ENCODE peak calls at places on chromosomes 13 and 19, in ten cellular contexts. One of them, this sample, is unnamed.

GRCh38 chr13:46648166-46648607 is 95.2 kb downstream of the LRCH1 start:
- DNase-seq in K562: no peak
- DNase-seq in suprapubic skin: no peak
- DNase-seq in tibial artery: no peak
- DNase-seq in Peyer's patch: peak; percentile 39
- DNase-seq in osteoblast: no peak
- DNase-seq in brain microvascular endothelial cell: no peak
- DNase-seq in Panc1: no peak
- DNase-seq in gastrocnemius medialis: no peak
- DNase-seq in spleen: peak; percentile 79
- DNase-seq in this sample: no peak

GRCh38 chr13:49292742-49293498 is 45.2 kb downstream of the CDADC1 start:
- DNase-seq in K562: peak; percentile 26
- DNase-seq in spleen: no peak
- DNase-seq in osteoblast: peak; percentile 80
- DNase-seq in tibial artery: peak; percentile 65
- DNase-seq in gastrocnemius medialis: no peak
- DNase-seq in brain microvascular endothelial cell: peak; percentile 79
- DNase-seq in suprapubic skin: no peak
- DNase-seq in Peyer's patch: no peak
- DNase-seq in Panc1: no peak
- DNase-seq in this sample: no peak

GRCh38 chr13:93002071-93002470 is 224.5 kb upstream of the GPC6 start:
- DNase-seq in suprapubic skin: no peak
- DNase-seq in gastrocnemius medialis: no peak
- DNase-seq in osteoblast: no peak
- DNase-seq in Panc1: no peak
- DNase-seq in brain microvascular endothelial cell: no peak
- DNase-seq in spleen: no peak
- DNase-seq in K562: no peak
- DNase-seq in tibial artery: no peak
- DNase-seq in Peyer's patch: no peak
- DNase-seq in this sample: no peak

GRCh38 chr13:39578821-39579291 is 24.1 kb downstream of the LHFPL6 start:
- DNase-seq in Panc1: no peak
- DNase-seq in gastrocnemius medialis: no peak
- DNase-seq in tibial artery: no peak
- DNase-seq in spleen: no peak
- DNase-seq in osteoblast: no peak
- DNase-seq in brain microvascular endothelial cell: no peak
- DNase-seq in K562: no peak
- DNase-seq in suprapubic skin: no peak
- DNase-seq in Peyer's patch: no peak
- DNase-seq in this sample: no peak

GRCh38 chr13:52845334-52845761 is 3.1 kb downstream of the PCDH8 start:
- DNase-seq in spleen: no peak
- DNase-seq in brain microvascular endothelial cell: no peak
- DNase-seq in tibial artery: no peak
- DNase-seq in K562: no peak
- DNase-seq in Peyer's patch: no peak
- DNase-seq in suprapubic skin: no peak
- DNase-seq in gastrocnemius medialis: no peak
- DNase-seq in osteoblast: no peak
- DNase-seq in Panc1: no peak
- DNase-seq in this sample: no peak

GRCh38 chr13:113771709-113772331 is 12.8 kb downstream of the TMEM255B start:
- DNase-seq in osteoblast: no peak
- DNase-seq in gastrocnemius medialis: no peak
- DNase-seq in Panc1: no peak
- DNase-seq in suprapubic skin: no peak
- DNase-seq in brain microvascular endothelial cell: no peak
- DNase-seq in K562: no peak
- DNase-seq in tibial artery: no peak
- DNase-seq in spleen: no peak
- DNase-seq in Peyer's patch: no peak
- DNase-seq in this sample: no peak

GRCh38 chr13:86684402-86684801 is 885.2 kb upstream of the SLITRK6 start:
- DNase-seq in spleen: no peak
- DNase-seq in suprapubic skin: no peak
- DNase-seq in K562: no peak
- DNase-seq in osteoblast: no peak
- DNase-seq in tibial artery: no peak
- DNase-seq in Panc1: no peak
- DNase-seq in brain microvascular endothelial cell: no peak
- DNase-seq in gastrocnemius medialis: no peak
- DNase-seq in Peyer's patch: no peak
- DNase-seq in this sample: no peak

GRCh38 chr19:52099497-52100138 is 4.1 kb upstream of the ZNF841 start:
- DNase-seq in Peyer's patch: no peak
- DNase-seq in Panc1: no peak
- DNase-seq in gastrocnemius medialis: no peak
- DNase-seq in spleen: no peak
- DNase-seq in suprapubic skin: no peak
- DNase-seq in tibial artery: no peak
- DNase-seq in osteoblast: peak; percentile 19
- DNase-seq in K562: no peak
- DNase-seq in brain microvascular endothelial cell: peak; percentile 14
- DNase-seq in this sample: no peak

GRCh38 chr19:16885166-16885565 is 3.6 kb upstream of the F2RL3 start:
- DNase-seq in spleen: no peak
- DNase-seq in suprapubic skin: no peak
- DNase-seq in Peyer's patch: no peak
- DNase-seq in brain microvascular endothelial cell: peak; percentile 38
- DNase-seq in osteoblast: no peak
- DNase-seq in K562: no peak
- DNase-seq in Panc1: no peak
- DNase-seq in tibial artery: no peak
- DNase-seq in gastrocnemius medialis: no peak
- DNase-seq in this sample: no peak

GRCh38 chr19:5530701-5531100 is 37.1 kb downstream of the TINCR start:
- DNase-seq in K562: no peak
- DNase-seq in osteoblast: peak; percentile 9
- DNase-seq in spleen: no peak
- DNase-seq in tibial artery: no peak
- DNase-seq in gastrocnemius medialis: no peak
- DNase-seq in brain microvascular endothelial cell: no peak
- DNase-seq in suprapubic skin: no peak
- DNase-seq in Panc1: no peak
- DNase-seq in Peyer's patch: no peak
- DNase-seq in this sample: no peak

GRCh38 chr19:46902402-46902766 is 41.6 kb downstream of the ARHGAP35 start:
- DNase-seq in osteoblast: peak; percentile 35
- DNase-seq in Peyer's patch: no peak
- DNase-seq in tibial artery: no peak
- DNase-seq in suprapubic skin: no peak
- DNase-seq in Panc1: no peak
- DNase-seq in gastrocnemius medialis: no peak
- DNase-seq in K562: no peak
- DNase-seq in spleen: no peak
- DNase-seq in brain microvascular endothelial cell: no peak
- DNase-seq in this sample: no peak

GRCh38 chr13:29909975-29910674 is 59.7 kb upstream of the UBL3 start:
- DNase-seq in spleen: no peak
- DNase-seq in gastrocnemius medialis: peak; percentile 60
- DNase-seq in osteoblast: peak; percentile 87
- DNase-seq in Peyer's patch: no peak
- DNase-seq in tibial artery: peak; percentile 69
- DNase-seq in Panc1: no peak
- DNase-seq in brain microvascular endothelial cell: peak; percentile 75
- DNase-seq in suprapubic skin: no peak
- DNase-seq in K562: no peak
- DNase-seq in this sample: no peak

GRCh38 chr19:28505134-28505533 is 707.8 kb downstream of the UQCRFS1 start:
- DNase-seq in tibial artery: no peak
- DNase-seq in brain microvascular endothelial cell: no peak
- DNase-seq in spleen: no peak
- DNase-seq in gastrocnemius medialis: no peak
- DNase-seq in Peyer's patch: no peak
- DNase-seq in osteoblast: no peak
- DNase-seq in suprapubic skin: no peak
- DNase-seq in Panc1: no peak
- DNase-seq in K562: no peak
- DNase-seq in this sample: no peak

GRCh38 chr13:99922631-99923404 is 48.7 kb downstream of the ZIC5 start:
- DNase-seq in gastrocnemius medialis: no peak
- DNase-seq in osteoblast: no peak
- DNase-seq in Panc1: no peak
- DNase-seq in spleen: no peak
- DNase-seq in K562: no peak
- DNase-seq in suprapubic skin: no peak
- DNase-seq in tibial artery: no peak
- DNase-seq in brain microvascular endothelial cell: no peak
- DNase-seq in Peyer's patch: no peak
- DNase-seq in this sample: no peak
- H3K27me3 ChIP-seq in gastrocnemius medialis: peaks cover 55% of the 10 kb centered on the region
- H3K27me3 ChIP-seq in osteoblast: peaks cover 9% of the 10 kb centered on the region
- H3K27me3 ChIP-seq in Panc1: no peaks in the 10 kb centered on the region
- H3K27me3 ChIP-seq in spleen: peaks cover 22% of the 10 kb centered on the region
- H3K27me3 ChIP-seq in K562: peaks cover 40% of the 10 kb centered on the region
- H3K27me3 ChIP-seq in suprapubic skin: peaks cover 27% of the 10 kb centered on the region
- H3K27me3 ChIP-seq in tibial artery: peaks cover 26% of the 10 kb centered on the region
- H3K27me3 ChIP-seq in brain microvascular endothelial cell: no peaks in the 10 kb centered on the region
- H3K27me3 ChIP-seq in Peyer's patch: no peaks in the 10 kb centered on the region
- H3K27me3 ChIP-seq in this sample: peaks cover 17% of the 10 kb centered on the region

GRCh38 chr19:11457831-11458230 is 22.4 kb downstream of the PRKCSH start:
- DNase-seq in osteoblast: peak; percentile 57
- DNase-seq in K562: no peak
- DNase-seq in Peyer's patch: no peak
- DNase-seq in brain microvascular endothelial cell: no peak
- DNase-seq in tibial artery: no peak
- DNase-seq in gastrocnemius medialis: no peak
- DNase-seq in Panc1: no peak
- DNase-seq in spleen: no peak
- DNase-seq in suprapubic skin: no peak
- DNase-seq in this sample: no peak

GRCh38 chr19:11461453-11461852 is 19.4 kb downstream of the ELAVL3 start:
- DNase-seq in gastrocnemius medialis: no peak
- DNase-seq in suprapubic skin: no peak
- DNase-seq in spleen: no peak
- DNase-seq in Peyer's patch: no peak
- DNase-seq in K562: no peak
- DNase-seq in brain microvascular endothelial cell: no peak
- DNase-seq in tibial artery: no peak
- DNase-seq in Panc1: no peak
- DNase-seq in osteoblast: no peak
- DNase-seq in this sample: no peak

GRCh38 chr19:11457115-11457514 is 21.7 kb downstream of the PRKCSH start:
- DNase-seq in spleen: no peak
- DNase-seq in osteoblast: peak; percentile 82
- DNase-seq in suprapubic skin: no peak
- DNase-seq in Peyer's patch: no peak
- DNase-seq in gastrocnemius medialis: no peak
- DNase-seq in Panc1: no peak
- DNase-seq in brain microvascular endothelial cell: no peak
- DNase-seq in tibial artery: no peak
- DNase-seq in K562: peak; percentile 69
- DNase-seq in this sample: no peak

GRCh38 chr19:11458236-11458900 is 22.5 kb downstream of the ELAVL3 start:
- DNase-seq in K562: no peak
- DNase-seq in spleen: no peak
- DNase-seq in gastrocnemius medialis: no peak
- DNase-seq in tibial artery: no peak
- DNase-seq in suprapubic skin: no peak
- DNase-seq in osteoblast: peak; percentile 66
- DNase-seq in Panc1: no peak
- DNase-seq in brain microvascular endothelial cell: no peak
- DNase-seq in Peyer's patch: no peak
- DNase-seq in this sample: no peak

GRCh38 chr19:11460207-11460606 is 20.6 kb downstream of the ELAVL3 start:
- DNase-seq in Panc1: no peak
- DNase-seq in brain microvascular endothelial cell: no peak
- DNase-seq in K562: peak; percentile 63
- DNase-seq in spleen: no peak
- DNase-seq in tibial artery: no peak
- DNase-seq in Peyer's patch: no peak
- DNase-seq in gastrocnemius medialis: no peak
- DNase-seq in suprapubic skin: no peak
- DNase-seq in osteoblast: peak; percentile 61
- DNase-seq in this sample: no peak
- TF ChIP-seq CTCF in Panc1: no peak
- TF ChIP-seq CTCF in brain microvascular endothelial cell: peak; percentile 54
- TF ChIP-seq CTCF in K562: peak; percentile 38
- TF ChIP-seq CTCF in spleen: no peak
- TF ChIP-seq CTCF in tibial artery: no peak
- TF ChIP-seq CTCF in Peyer's patch: no peak
- TF ChIP-seq CTCF in gastrocnemius medialis: no peak
- TF ChIP-seq CTCF in suprapubic skin: no peak
- TF ChIP-seq CTCF in osteoblast: no peak
- TF ChIP-seq CTCF in this sample: peak; percentile 11

DNA sequence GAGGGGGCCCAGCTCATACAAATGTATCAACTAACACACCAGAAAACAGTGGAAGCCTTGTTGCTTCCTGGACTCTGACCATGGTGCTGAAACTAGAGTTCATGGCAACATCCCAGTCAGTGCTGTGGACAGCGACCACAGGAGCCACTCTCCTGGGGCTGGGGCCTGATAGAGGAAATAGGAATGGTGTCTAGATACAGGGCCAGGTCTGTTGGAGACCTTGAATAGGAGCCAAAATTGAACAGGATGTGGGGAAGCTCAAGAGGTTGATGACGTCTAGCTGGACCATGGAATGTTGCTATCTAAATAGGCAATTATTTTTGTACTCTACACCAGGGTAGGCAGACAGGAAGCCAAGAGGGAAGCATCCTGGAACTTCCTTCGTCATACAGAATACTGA is 21.8 kb downstream of the LILRB4 start:
- DNase-seq in spleen: no peak
- DNase-seq in tibial artery: no peak
- DNase-seq in Peyer's patch: no peak
- DNase-seq in gastrocnemius medialis: no peak
- DNase-seq in Panc1: no peak
- DNase-seq in brain microvascular endothelial cell: peak; percentile 2
- DNase-seq in osteoblast: no peak
- DNase-seq in suprapubic skin: no peak
- DNase-seq in K562: peak; percentile 50
- DNase-seq in this sample: no peak
- H3K27me3 ChIP-seq in spleen: peaks cover 8% of the 10 kb centered on the region
- H3K27me3 ChIP-seq in tibial artery: peaks cover 3% of the 10 kb centered on the region
- H3K27me3 ChIP-seq in Peyer's patch: no peaks in the 10 kb centered on the region
- H3K27me3 ChIP-seq in gastrocnemius medialis: no peaks in the 10 kb centered on the region
- H3K27me3 ChIP-seq in Panc1: peaks cover 44% of the 10 kb centered on the region
- H3K27me3 ChIP-seq in brain microvascular endothelial cell: no peaks in the 10 kb centered on the region
- H3K27me3 ChIP-seq in osteoblast: no peaks in the 10 kb centered on the region
- H3K27me3 ChIP-seq in suprapubic skin: peaks cover 2% of the 10 kb centered on the region
- H3K27me3 ChIP-seq in K562: no peaks in the 10 kb centered on the region
- H3K27me3 ChIP-seq in this sample: peaks cover 26% of the 10 kb centered on the region

DNA sequence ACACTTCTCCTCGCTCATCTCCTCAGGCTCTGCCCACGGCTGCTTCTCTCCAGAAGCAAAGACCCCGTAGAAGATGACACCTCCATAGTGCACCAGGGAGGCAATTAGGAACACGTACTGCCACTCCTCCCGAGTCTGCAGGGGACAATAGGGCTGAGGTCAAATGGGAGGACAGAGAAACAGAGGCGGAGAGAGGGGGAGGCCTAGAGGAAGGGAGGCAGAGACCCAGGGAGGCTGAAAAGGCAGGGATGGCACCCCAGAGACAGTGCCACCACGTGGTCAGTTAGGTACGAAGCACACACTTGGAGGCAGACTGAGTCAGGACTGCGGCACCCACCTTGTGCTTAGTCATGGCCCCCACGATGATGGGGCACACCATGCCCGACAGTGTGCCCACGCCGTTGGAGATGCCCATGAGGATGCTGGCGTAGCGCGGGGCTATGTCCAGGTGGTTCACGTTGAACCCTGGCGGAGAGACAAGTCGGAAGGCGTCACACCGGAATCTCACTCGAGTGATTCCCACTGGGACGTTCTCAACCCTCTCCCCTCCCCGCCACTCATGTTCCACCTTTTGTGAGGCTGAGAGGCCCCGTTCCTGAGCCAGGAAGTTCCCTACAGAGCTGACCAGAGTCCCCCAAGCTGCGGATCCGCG is 5.6 kb downstream of the GFY start:
- DNase-seq in spleen: no peak
- DNase-seq in Peyer's patch: no peak
- DNase-seq in brain microvascular endothelial cell: no peak
- DNase-seq in tibial artery: no peak
- DNase-seq in Panc1: no peak
- DNase-seq in osteoblast: peak; percentile 86
- DNase-seq in K562: peak; percentile 57
- DNase-seq in suprapubic skin: peak; percentile 61
- DNase-seq in gastrocnemius medialis: no peak
- DNase-seq in this sample: no peak
- TF ChIP-seq CTCF in spleen: no peak
- TF ChIP-seq CTCF in Peyer's patch: no peak
- TF ChIP-seq CTCF in brain microvascular endothelial cell: peak; percentile 50
- TF ChIP-seq CTCF in tibial artery: no peak
- TF ChIP-seq CTCF in Panc1: no peak
- TF ChIP-seq CTCF in osteoblast: peak; percentile 27
- TF ChIP-seq CTCF in K562: peak; percentile 79
- TF ChIP-seq CTCF in suprapubic skin: no peak
- TF ChIP-seq CTCF in gastrocnemius medialis: no peak
- TF ChIP-seq CTCF in this sample: no peak

This sample was measured in upper lobe of right lung.